ENCODE peak calls at places on chromosomes 12 and 14, in four cellular contexts. One of them, this sample, is unnamed.

GRCh38 chr12:47033081-47033480 is 46.3 kb upstream of the PCED1B start:
- DNase-seq in HepG2: no peak
- DNase-seq in GM12878: no peak
- DNase-seq in H1: no peak
- DNase-seq in this sample: no peak

GRCh38 chr14:101595887-101596721 is 34.8 kb downstream of the DIO3 start:
- DNase-seq in HepG2: no peak
- DNase-seq in GM12878: no peak
- DNase-seq in H1: no peak
- DNase-seq in this sample: no peak

GRCh38 chr14:22188346-22188745 is 400.7 kb downstream of the DAD1 start:
- DNase-seq in HepG2: no peak
- DNase-seq in GM12878: no peak
- DNase-seq in H1: no peak
- DNase-seq in this sample: no peak

GRCh38 chr14:32950584-32950983 is 11.9 kb downstream of the NPAS3 start:
- DNase-seq in HepG2: no peak
- DNase-seq in GM12878: no peak
- DNase-seq in H1: no peak
- DNase-seq in this sample: no peak

GRCh38 chr12:108616941-108617858 is 16.5 kb downstream of the SELPLG start:
- DNase-seq in HepG2: no peak
- DNase-seq in GM12878: peak; percentile 93
- DNase-seq in H1: no peak
- DNase-seq in this sample: no peak

GRCh38 chr12:49838973-49839633 is 3.8 kb downstream of the BCDIN3D start:
- DNase-seq in HepG2: peak; percentile 43
- DNase-seq in GM12878: no peak
- DNase-seq in H1: no peak
- DNase-seq in this sample: no peak

GRCh38 chr12:109702126-109702841 is 11.3 kb upstream of the FAM222A start:
- DNase-seq in HepG2: no peak
- DNase-seq in GM12878: no peak
- DNase-seq in H1: no peak
- DNase-seq in this sample: no peak

GRCh38 chr12:806116-806805 is 53.9 kb downstream of the WNK1 start:
- DNase-seq in HepG2: peak; percentile 28
- DNase-seq in GM12878: no peak
- DNase-seq in H1: no peak
- DNase-seq in this sample: no peak

GRCh38 chr14:105165761-105166485 is 2.7 kb downstream of the JAG2 start:
- DNase-seq in HepG2: no peak
- DNase-seq in GM12878: no peak
- DNase-seq in H1: no peak
- DNase-seq in this sample: no peak

GRCh38 chr12:19829100-19829853 is 390.0 kb downstream of the AEBP2 start:
- DNase-seq in HepG2: no peak
- DNase-seq in GM12878: no peak
- DNase-seq in H1: no peak
- DNase-seq in this sample: no peak

GRCh38 chr14:50007123-50007903 is 109.1 kb downstream of the VCPKMT start:
- DNase-seq in HepG2: no peak
- DNase-seq in GM12878: no peak
- DNase-seq in H1: no peak
- DNase-seq in this sample: no peak

GRCh38 chr12:77300815-77301214 is 235.4 kb upstream of the E2F7 start:
- DNase-seq in HepG2: no peak
- DNase-seq in GM12878: no peak
- DNase-seq in H1: no peak
- DNase-seq in this sample: no peak

GRCh38 chr14:104913413-104913812 is 11.3 kb upstream of the PLD4 start:
- DNase-seq in HepG2: no peak
- DNase-seq in GM12878: no peak
- DNase-seq in H1: no peak
- DNase-seq in this sample: no peak

GRCh38 chr12:22333186-22333745 is 1.2 kb downstream of the ST8SIA1 start:
- DNase-seq in HepG2: no peak
- DNase-seq in GM12878: no peak
- DNase-seq in H1: no peak
- DNase-seq in this sample: no peak

GRCh38 chr14:64566651-64567122 is 16.9 kb downstream of the PPP1R36 start:
- DNase-seq in HepG2: no peak
- DNase-seq in GM12878: no peak
- DNase-seq in H1: no peak
- DNase-seq in this sample: no peak

GRCh38 chr12:92121826-92122225 is 23.8 kb downstream of the BTG1 start:
- DNase-seq in HepG2: no peak
- DNase-seq in GM12878: no peak
- DNase-seq in H1: no peak
- DNase-seq in this sample: no peak

GRCh38 chr12:90484130-90484529 is 470.8 kb downstream of the CCER1 start:
- DNase-seq in HepG2: no peak
- DNase-seq in GM12878: no peak
- DNase-seq in H1: no peak
- DNase-seq in this sample: no peak

GRCh38 chr14:50085570-50086315 is 30.6 kb downstream of the VCPKMT start:
- DNase-seq in HepG2: no peak
- DNase-seq in GM12878: peak; percentile 95
- DNase-seq in H1: no peak
- DNase-seq in this sample: no peak

GRCh38 chr12:53173085-53173715 is 7.3 kb upstream of the ZNF740 start:
- DNase-seq in HepG2: no peak
- DNase-seq in GM12878: no peak
- DNase-seq in H1: no peak
- DNase-seq in this sample: no peak

GRCh38 chr12:65824314-65824563 is at the start of gene HMGA2:
- DNase-seq in HepG2: no peak
- DNase-seq in GM12878: no peak
- DNase-seq in H1: no peak
- DNase-seq in this sample: no peak

GRCh38 chr12:102958073-102958829 is 777 bp downstream of the ASCL1 start:
- DNase-seq in HepG2: no peak
- DNase-seq in GM12878: no peak
- DNase-seq in H1: no peak
- DNase-seq in this sample: no peak

GRCh38 chr12:48853228-48853688 is 1.3 kb upstream of the DDX23 start:
- DNase-seq in HepG2: peak; percentile 88
- DNase-seq in GM12878: peak; percentile 77
- DNase-seq in H1: peak; percentile 49
- DNase-seq in this sample: peak; percentile 93

GRCh38 chr12:94101902-94102660 is 46.3 kb upstream of the PLXNC1 start:
- DNase-seq in HepG2: peak; percentile 71
- DNase-seq in GM12878: peak; percentile 56
- DNase-seq in H1: peak; percentile 82
- DNase-seq in this sample: peak; percentile 85

GRCh38 chr12:24955389-24955788 is 6.5 kb upstream of the BCAT1 start:
- DNase-seq in HepG2: no peak
- DNase-seq in GM12878: no peak
- DNase-seq in H1: no peak
- DNase-seq in this sample: no peak

GRCh38 chr12:6354539-6355393 is 12.9 kb upstream of the TNFRSF1A start:
- DNase-seq in HepG2: no peak
- DNase-seq in GM12878: no peak
- DNase-seq in H1: no peak
- DNase-seq in this sample: no peak

GRCh38 chr12:100219328-100220109 is 18.9 kb downstream of the ACTR6 start:
- DNase-seq in HepG2: no peak
- DNase-seq in GM12878: no peak
- DNase-seq in H1: no peak
- DNase-seq in this sample: no peak

GRCh38 chr12:42935090-42935489 is 345.5 kb upstream of the PRICKLE1 start:
- DNase-seq in HepG2: no peak
- DNase-seq in GM12878: no peak
- DNase-seq in H1: no peak
- DNase-seq in this sample: no peak

GRCh38 chr12:104573-105081 is 38.1 kb downstream of the IQSEC3 start:
- DNase-seq in HepG2: peak; percentile 18
- DNase-seq in GM12878: no peak
- DNase-seq in H1: no peak
- DNase-seq in this sample: no peak

GRCh38 chr12:67910360-67911292 is 78.6 kb upstream of the IFNG-AS1 start:
- DNase-seq in HepG2: no peak
- DNase-seq in GM12878: no peak
- DNase-seq in H1: no peak
- DNase-seq in this sample: no peak

GRCh38 chr14:79542121-79542520 is 669.2 kb downstream of the DIO2 start:
- DNase-seq in HepG2: no peak
- DNase-seq in GM12878: no peak
- DNase-seq in H1: no peak
- DNase-seq in this sample: no peak

GRCh38 chr14:65179918-65180724 is 77.8 kb upstream of the MAX start:
- DNase-seq in HepG2: no peak
- DNase-seq in GM12878: peak; percentile 94
- DNase-seq in H1: no peak
- DNase-seq in this sample: no peak

GRCh38 chr12:8696402-8697100 is 1.2 kb upstream of the RIMKLB start:
- DNase-seq in HepG2: no peak
- DNase-seq in GM12878: no peak
- DNase-seq in H1: no peak
- DNase-seq in this sample: no peak

GRCh38 chr12:38411947-38412346 is 95.4 kb downstream of the ALG10B start:
- DNase-seq in HepG2: no peak
- DNase-seq in GM12878: no peak
- DNase-seq in H1: no peak
- DNase-seq in this sample: no peak

GRCh38 chr12:66678640-66679268 is at the start of gene GRIP1:
- DNase-seq in HepG2: no peak
- DNase-seq in GM12878: no peak
- DNase-seq in H1: no peak
- DNase-seq in this sample: no peak

GRCh38 chr12:1197264-1198018 is 206.4 kb downstream of the ERC1 start:
- DNase-seq in HepG2: no peak
- DNase-seq in GM12878: no peak
- DNase-seq in H1: no peak
- DNase-seq in this sample: no peak

GRCh38 chr12:21800011-21800410 is 25.5 kb upstream of the KCNJ8 start:
- DNase-seq in HepG2: no peak
- DNase-seq in GM12878: no peak
- DNase-seq in H1: no peak
- DNase-seq in this sample: no peak

DNA sequence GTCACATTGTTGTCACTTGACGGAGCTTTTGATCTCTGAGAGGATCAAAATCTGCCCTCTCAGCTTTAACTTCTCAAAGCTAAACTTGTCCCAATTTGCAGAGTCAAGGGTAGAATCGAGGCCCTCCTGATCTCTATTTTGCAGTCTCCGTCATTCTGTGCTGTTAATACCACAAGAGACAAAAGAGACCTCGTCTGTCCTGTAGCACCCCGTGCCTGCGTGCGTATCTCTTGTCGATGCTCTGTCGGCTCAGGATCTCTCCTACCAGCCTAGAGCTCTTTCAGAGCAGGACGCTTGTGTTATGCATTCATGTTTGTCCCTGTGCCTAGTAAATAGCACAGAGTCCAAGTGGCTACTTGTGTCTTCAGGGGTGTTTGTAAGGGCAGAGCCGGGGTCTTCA is 5.1 kb downstream of the EVL start:
- DNase-seq in HepG2: no peak
- DNase-seq in GM12878: no peak
- DNase-seq in H1: no peak
- DNase-seq in this sample: no peak
- H3K4me1 ChIP-seq in HepG2: peaks cover 10% of the 10 kb centered on the region
- H3K4me1 ChIP-seq in GM12878: peaks cover 71% of the 10 kb centered on the region
- H3K4me1 ChIP-seq in H1: no peaks in the 10 kb centered on the region
- H3K4me1 ChIP-seq in this sample: peaks cover 7% of the 10 kb centered on the region

GRCh38 chr12:133026996-133027395 is 10.3 kb upstream of the ZNF84 start:
- DNase-seq in HepG2: no peak
- DNase-seq in GM12878: no peak
- DNase-seq in H1: no peak
- DNase-seq in this sample: no peak
- TF ChIP-seq SUZ12 in HepG2: no peak
- TF ChIP-seq SUZ12 in GM12878: no peak
- TF ChIP-seq SUZ12 in H1: no peak
- TF ChIP-seq SUZ12 in this sample: no peak

GRCh38 chr12:51245476-51246253 is 7.0 kb downstream of the DAZAP2 start:
- DNase-seq in HepG2: no peak
- DNase-seq in GM12878: no peak
- DNase-seq in H1: no peak
- DNase-seq in this sample: no peak
- H3K4me1 ChIP-seq in HepG2: peaks cover 26% of the 10 kb centered on the region
- H3K4me1 ChIP-seq in GM12878: peaks cover 10% of the 10 kb centered on the region
- H3K4me1 ChIP-seq in H1: peaks cover 19% of the 10 kb centered on the region
- H3K4me1 ChIP-seq in this sample: peaks cover 7% of the 10 kb centered on the region

GRCh38 chr12:29891792-29892191 is 108.0 kb upstream of the TMTC1 start:
- DNase-seq in HepG2: no peak
- DNase-seq in GM12878: no peak
- DNase-seq in H1: no peak
- DNase-seq in this sample: no peak

GRCh38 chr12:29893002-29893401 is 109.3 kb upstream of the TMTC1 start:
- DNase-seq in HepG2: no peak
- DNase-seq in GM12878: no peak
- DNase-seq in H1: no peak
- DNase-seq in this sample: no peak

GRCh38 chr12:29889737-29890136 is 106.0 kb upstream of the TMTC1 start:
- DNase-seq in HepG2: peak; percentile 4
- DNase-seq in GM12878: no peak
- DNase-seq in H1: peak; percentile 44
- DNase-seq in this sample: peak; percentile 94

GRCh38 chr12:29883558-29883957 is 99.8 kb upstream of the TMTC1 start:
- DNase-seq in HepG2: no peak
- DNase-seq in GM12878: no peak
- DNase-seq in H1: no peak
- DNase-seq in this sample: no peak

DNA sequence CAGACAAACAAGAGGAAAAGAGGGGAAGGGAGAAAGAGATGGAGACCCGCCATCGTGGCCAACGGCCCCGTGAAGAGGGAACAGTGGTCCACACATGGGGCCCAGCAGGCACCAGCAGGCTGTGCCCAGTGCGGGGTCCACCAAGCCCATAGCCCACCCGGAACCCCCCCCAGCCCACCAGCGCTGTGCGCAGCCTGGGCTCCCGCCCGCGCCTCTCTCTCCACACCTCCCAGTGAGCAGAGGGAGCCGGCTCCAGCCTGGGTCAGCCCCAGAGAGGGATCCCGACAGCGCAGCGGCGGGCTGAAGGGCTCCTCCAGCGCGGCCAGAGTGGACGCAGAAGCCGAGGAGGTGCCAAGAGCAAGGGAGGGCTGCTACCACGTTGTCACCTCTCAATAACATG is 105.0 kb upstream of the TMTC1 start:
- DNase-seq in HepG2: no peak
- DNase-seq in GM12878: no peak
- DNase-seq in H1: no peak
- DNase-seq in this sample: no peak
- TF ChIP-seq SUZ12 in HepG2: no peak
- TF ChIP-seq SUZ12 in GM12878: no peak
- TF ChIP-seq SUZ12 in H1: no peak
- TF ChIP-seq SUZ12 in this sample: no peak

This sample was measured in NT2/D1.